ENCODE peak calls at places on chromosomes 4 and X, in eight cellular contexts. M is fibroblast of lung; L is vagina; X is IMR-90; U is psoas muscle; S is right cardiac atrium; J is heart right ventricle; Y is CD8-positive, alpha-beta T cell. I is an unnamed sample. For H3K27me3 and H3K9me3, the result is how much of the 10 kb centered on the place peaks cover.

GRCh38 chr4:108861339-108861738 is 98.5 kb upstream of the ETNPPL start:
- DNase-seq in M (peak), L (no peak), X (peak), U (no peak), S (no peak), J (no peak), Y (no peak), I (no peak)

GRCh38 chr4:8537041-8537461 is 43.1 kb upstream of the GPR78 start:
- DNase-seq in M (peak), L (no peak), X (peak), U (peak), S (no peak), J (peak), Y (no peak), I (peak)

GRCh38 chr4:74623041-74623440 is 171.3 kb downstream of the BTC start:
- DNase-seq in M (no peak), L (no peak), X (peak), U (no peak), S (no peak), J (no peak), Y (peak), I (no peak)

GRCh38 chrX:38045697-38046096 is 39.3 kb downstream of the SYTL5 start:
- DNase-seq in M (peak), L (no peak), X (no peak), U (no peak), S (peak), J (no peak), Y (no peak), I (no peak)

GRCh38 chr4:147056951-147057630 is 111.4 kb upstream of the TTC29 start:
- DNase-seq in M (peak), L (no peak), X (peak), U (no peak), S (no peak), J (no peak), Y (no peak), I (no peak)

GRCh38 chr4:41881931-41882621 is 53.2 kb upstream of the TMEM33 start:
- DNase-seq in M (no peak), L (no peak), X (no peak), U (no peak), S (peak), J (no peak), Y (no peak), I (no peak)

GRCh38 chr4:23368081-23368697 is 521.7 kb downstream of the PPARGC1A start:
- DNase-seq in M (no peak), L (no peak), X (peak), U (peak), S (peak), J (peak), Y (no peak), I (no peak)

GRCh38 chr4:111535792-111536191 is 609.5 kb upstream of the FAM241A start:
- DNase-seq in M (peak), L (no peak), X (no peak), U (no peak), S (no peak), J (no peak), Y (no peak), I (no peak)

GRCh38 chrX:14697453-14697852 is 168.1 kb downstream of the GLRA2 start:
- DNase-seq in M (no peak), L (no peak), X (no peak), U (peak), S (peak), J (no peak), Y (peak), I (peak)

GRCh38 chr4:81378398-81378797 is 93.3 kb downstream of the RASGEF1B start:
- DNase-seq in M (no peak), L (no peak), X (no peak), U (no peak), S (no peak), J (no peak), Y (no peak), I (no peak)

GRCh38 chr4:24763631-24764302 is 31.6 kb upstream of the SOD3 start:
- DNase-seq in M (peak), L (no peak), X (peak), U (peak), S (no peak), J (no peak), Y (no peak), I (no peak)

GRCh38 chr4:72418458-72418857 is 150.6 kb downstream of the ADAMTS3 start:
- DNase-seq in M (peak), L (no peak), X (peak), U (peak), S (peak), J (peak), Y (no peak), I (no peak)

GRCh38 chr4:184099541-184099966 is 118.1 kb downstream of the ENPP6 start:
- DNase-seq in M (no peak), L (no peak), X (peak), U (no peak), S (no peak), J (no peak), Y (no peak), I (no peak)

GRCh38 chr4:53763813-53764597 is 172.7 kb upstream of the LNX1 start:
- DNase-seq in M (peak), L (no peak), X (peak), U (no peak), S (peak), J (no peak), Y (no peak), I (no peak)

GRCh38 chr4:39021631-39022030 is 10.6 kb downstream of the TMEM156 start:
- DNase-seq in M (no peak), L (no peak), X (peak), U (no peak), S (no peak), J (no peak), Y (no peak), I (no peak)

GRCh38 chr4:32560306-32560705 is 1840.1 kb downstream of the PCDH7 start:
- DNase-seq in M (peak), L (no peak), X (no peak), U (no peak), S (no peak), J (no peak), Y (no peak), I (no peak)

GRCh38 chr4:109801895-109802319 is at the start of gene CFI:
- DNase-seq in M (peak), L (no peak), X (peak), U (no peak), S (no peak), J (no peak), Y (no peak), I (no peak)

GRCh38 chr4:2246384-2247127 is 4.6 kb upstream of the HAUS3 start:
- DNase-seq in M (no peak), L (peak), X (no peak), U (no peak), S (no peak), J (no peak), Y (no peak), I (no peak)

GRCh38 chr4:2244947-2245786 is 3.2 kb upstream of the HAUS3 start:
- DNase-seq in M (no peak), L (no peak), X (no peak), U (no peak), S (no peak), J (no peak), Y (no peak), I (no peak)

GRCh38 chr4:2247128-2248043 is 5.5 kb upstream of the HAUS3 start:
- DNase-seq in M (no peak), L (no peak), X (no peak), U (peak), S (no peak), J (no peak), Y (no peak), I (peak)

GRCh38 chr4:2243682-2244380 is 1.9 kb upstream of the HAUS3 start:
- DNase-seq in M (peak), L (peak), X (peak), U (peak), S (peak), J (peak), Y (no peak), I (peak)

GRCh38 chr4:2245787-2246275 is 3.9 kb upstream of the HAUS3 start:
- DNase-seq in M (no peak), L (no peak), X (no peak), U (no peak), S (no peak), J (no peak), Y (no peak), I (no peak)
- H3K27ac ChIP-seq in M (no peak), L (no peak), X (no peak), U (no peak), S (no peak), J (no peak), Y (no peak), I (no peak)

DNA sequence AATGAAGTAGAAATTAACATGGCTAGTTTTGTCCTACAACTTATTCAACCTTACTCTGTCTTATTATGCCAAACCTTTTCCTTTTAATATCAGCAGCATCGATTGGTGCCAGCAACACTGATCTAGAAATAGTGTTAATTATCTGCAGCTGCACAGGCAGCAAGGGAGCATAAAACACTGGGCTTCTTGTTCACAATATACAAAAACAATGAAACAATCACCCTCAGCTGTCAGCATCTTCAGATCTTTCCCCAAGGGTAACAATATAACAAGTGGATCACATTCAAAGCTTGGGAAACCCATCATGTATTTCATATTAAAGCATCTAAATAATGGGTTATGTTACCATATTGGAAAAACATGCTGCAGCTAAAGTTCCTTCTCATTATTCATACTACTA is 238.1 kb downstream of the SPOCK3 start:
- DNase-seq in M (no peak), L (no peak), X (no peak), U (no peak), S (no peak), J (no peak), Y (no peak), I (no peak)
- H3K27me3 ChIP-seq in M (under half), L (under half), X (under half), U (under half), S (under half), J (under half), Y (under half), I (under half)

DNA sequence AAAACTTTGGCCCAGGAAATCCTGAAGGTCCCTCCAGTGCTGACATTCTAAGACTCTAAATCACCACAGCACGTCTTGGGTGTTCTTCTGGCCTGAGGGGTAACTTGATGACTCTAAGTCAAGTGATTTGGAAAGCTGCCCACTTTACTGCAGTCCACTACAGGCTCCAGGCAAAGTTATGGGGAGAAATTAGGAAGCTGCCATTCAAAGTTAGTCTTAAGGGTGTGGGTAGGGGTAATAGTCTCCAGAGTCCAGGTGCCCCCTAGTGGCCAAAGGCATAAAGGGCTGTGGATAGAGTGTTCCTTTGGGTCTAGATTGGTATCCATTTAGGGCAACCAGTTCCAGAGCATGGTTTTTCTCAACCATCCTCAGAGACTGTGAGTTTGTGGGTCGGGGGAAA is 38.7 kb upstream of the SLC16A2 start:
- DNase-seq in M (peak), L (no peak), X (peak), U (peak), S (peak), J (peak), Y (peak), I (peak)
- H3K9me3 ChIP-seq in M (under half), L (under half), X (under half), U (under half), S (under half), J (under half), Y (under half), I (under half)

GRCh38 chr4:112852586-112852985 is 196.9 kb upstream of the ANK2 start:
- DNase-seq in M (no peak), L (no peak), X (no peak), U (no peak), S (no peak), J (no peak), Y (no peak), I (no peak)

GRCh38 chr4:112855058-112855457 is 194.4 kb upstream of the ANK2 start:
- DNase-seq in M (no peak), L (no peak), X (no peak), U (no peak), S (no peak), J (peak), Y (no peak), I (no peak)

GRCh38 chr4:112857461-112857860 is 192.0 kb upstream of the ANK2 start:
- DNase-seq in M (peak), L (no peak), X (peak), U (no peak), S (no peak), J (no peak), Y (no peak), I (no peak)

GRCh38 chr4:112853662-112854256 is 195.7 kb upstream of the ANK2 start:
- DNase-seq in M (no peak), L (no peak), X (no peak), U (no peak), S (no peak), J (no peak), Y (no peak), I (no peak)

DNA sequence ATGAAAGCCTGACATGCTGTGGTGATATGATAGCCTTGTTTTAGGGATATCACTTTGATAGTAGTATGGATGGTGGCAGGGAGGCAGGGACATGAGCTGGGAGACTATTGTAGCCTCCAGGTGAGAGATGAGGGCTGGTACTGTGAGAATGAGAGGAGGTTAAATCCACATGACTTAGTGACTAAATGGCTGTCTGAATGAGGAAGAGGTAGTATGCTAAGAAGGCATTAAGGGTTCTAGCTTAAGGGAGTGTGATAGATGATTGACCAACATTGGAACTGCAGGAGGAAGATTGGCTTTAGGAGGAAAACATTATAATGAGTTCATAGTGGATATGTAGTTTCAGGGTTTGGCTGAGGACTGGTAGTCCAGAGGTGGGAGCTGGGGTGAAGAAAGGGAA is 195.0 kb upstream of the ANK2 start:
- DNase-seq in M (no peak), L (no peak), X (no peak), U (no peak), S (no peak), J (no peak), Y (no peak), I (no peak)
- H3K27ac ChIP-seq in M (no peak), L (no peak), X (no peak), U (no peak), S (no peak), J (no peak), Y (no peak), I (no peak)

DNA sequence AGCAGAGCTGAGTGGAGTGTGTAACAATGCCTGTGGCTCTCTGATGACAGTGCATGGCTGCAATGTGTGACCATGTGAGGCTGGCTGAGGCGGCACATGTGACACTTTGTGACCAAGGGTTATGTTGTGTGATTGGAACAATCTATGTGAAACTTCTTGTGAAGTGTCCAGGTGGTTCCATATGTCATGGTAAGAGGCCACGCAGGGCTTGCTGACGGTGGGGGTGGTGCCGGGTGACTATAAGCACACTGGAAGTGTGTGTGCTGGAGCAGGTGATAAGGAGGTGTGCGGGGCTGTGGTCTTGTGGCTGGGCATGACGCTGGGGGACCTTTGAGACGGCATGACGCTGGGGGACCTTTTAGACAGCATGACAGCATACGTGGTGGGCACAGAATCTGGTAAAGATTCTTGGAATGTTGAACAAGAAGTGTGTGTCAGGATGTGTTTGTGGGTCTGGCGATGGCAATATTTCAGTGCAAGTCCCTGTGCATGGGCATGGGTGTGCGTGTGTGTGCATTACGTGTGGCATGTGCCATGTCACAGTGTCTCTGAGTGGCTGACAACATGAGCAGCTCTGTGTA is 7.4 kb upstream of the HDAC6 start:
- DNase-seq in M (no peak), L (no peak), X (no peak), U (no peak), S (no peak), J (no peak), Y (no peak), I (no peak)
- H3K27me3 ChIP-seq in M (under half), L (under half), X (under half), U (under half), S (under half), J (under half), Y (under half), I (under half)

I was measured in aorta.